ENCODE peak calls at places on chromosome 10, in ten cellular contexts. V is T-helper 1 cell; Y is NAMALWA; I is cardiac fibroblast; O is effector CD8-positive, alpha-beta T cell; R is activated CD4-positive, alpha-beta T cell treated with anti-CD3 and anti-CD28 coated beads for 4 hours; D is sciatic nerve; T is left kidney; F is NCI-H2081; J is activated T-helper 1 cell treated with Interleukin-2 at 50 U/mL for 16 hours. S is an unnamed sample.

GRCh38 chr10:1589257-1589656 is 148.1 kb downstream of the ADARB2 start:
- DNase-seq in V (no peak), Y (no peak), I (no peak), O (no peak), R (no peak), D (no peak), T (no peak), F (no peak), J (no peak), S (no peak)

GRCh38 chr10:481636-482035 is 207.8 kb downstream of the DIP2C start:
- DNase-seq in V (no peak), Y (no peak), I (no peak), O (no peak), R (no peak), D (no peak), T (no peak), F (no peak), J (no peak), S (no peak)

GRCh38 chr10:97025613-97026242 is 160.0 kb downstream of the SLIT1 start:
- DNase-seq in V (peak; percentile 26), Y (peak; percentile 68), I (peak; percentile 63), O (peak; percentile 9), R (peak; percentile 44), D (peak; percentile 65), T (peak; percentile 73), F (peak; percentile 18), J (no peak), S (peak; percentile 13)

GRCh38 chr10:44824607-44825006 is 86.5 kb upstream of the TMEM72 start:
- DNase-seq in V (no peak), Y (no peak), I (no peak), O (no peak), R (no peak), D (no peak), T (no peak), F (no peak), J (no peak), S (no peak)

GRCh38 chr10:58017719-58018367 is 249.9 kb downstream of the IPMK start:
- DNase-seq in V (no peak), Y (no peak), I (peak; percentile 97), O (no peak), R (no peak), D (no peak), T (no peak), F (no peak), J (no peak), S (no peak)

GRCh38 chr10:97676770-97677581 is 10.1 kb downstream of the AVPI1 start:
- DNase-seq in V (peak; percentile 40), Y (peak; percentile 73), I (peak; percentile 69), O (peak; percentile 18), R (peak; percentile 45), D (no peak), T (peak; percentile 68), F (peak; percentile 14), J (peak; percentile 13), S (peak; percentile 40)

GRCh38 chr10:132449051-132449825 is 52.2 kb downstream of the PWWP2B start:
- DNase-seq in V (no peak), Y (peak; percentile 54), I (no peak), O (no peak), R (no peak), D (no peak), T (no peak), F (no peak), J (no peak), S (no peak)

GRCh38 chr10:52814506-52814905 is 41.9 kb upstream of the MBL2 start:
- DNase-seq in V (no peak), Y (no peak), I (no peak), O (no peak), R (no peak), D (no peak), T (peak; percentile 52), F (peak; percentile 8), J (no peak), S (no peak)

GRCh38 chr10:97520520-97520919 is 21.8 kb downstream of the UBTD1 start:
- DNase-seq in V (no peak), Y (no peak), I (no peak), O (no peak), R (no peak), D (no peak), T (no peak), F (no peak), J (no peak), S (no peak)

GRCh38 chr10:85225311-85225710 is 896.9 kb downstream of the CCSER2 start:
- DNase-seq in V (no peak), Y (no peak), I (no peak), O (no peak), R (no peak), D (no peak), T (no peak), F (no peak), J (no peak), S (no peak)

GRCh38 chr10:7193369-7193768 is 217.5 kb downstream of the SFMBT2 start:
- DNase-seq in V (no peak), Y (no peak), I (no peak), O (no peak), R (peak; percentile 41), D (no peak), T (no peak), F (no peak), J (no peak), S (peak; percentile 77)

GRCh38 chr10:60433684-60434083 is 44.0 kb upstream of the ANK3 start:
- DNase-seq in V (no peak), Y (no peak), I (peak; percentile 87), O (no peak), R (no peak), D (no peak), T (no peak), F (no peak), J (no peak), S (no peak)

GRCh38 chr10:116973946-116974345 is 31.0 kb downstream of the SHTN1 start:
- DNase-seq in V (no peak), Y (no peak), I (peak; percentile 2), O (no peak), R (no peak), D (no peak), T (no peak), F (no peak), J (no peak), S (no peak)

S was measured in T-helper 2 cell.